ENCODE peak calls at places on chromosomes 6 and 20, in seven cellular contexts. D is uterus, I is left lung, W is stomach, Z is GM23248, B is cardiac muscle cell, U is mammary epithelial cell. M is an unnamed sample. For H3K9me3 and H3K4me1, the result is how much of the 10 kb centered on the place peaks cover.

GRCh38 chr20:58366016-58366415 is 23.0 kb upstream of the VAPB start:
- DNase-seq in Z (no peak), D (no peak), U (no peak), I (no peak), B (no peak), W (no peak), M (no peak)

GRCh38 chr6:53770690-53771320 is 24.0 kb upstream of the LRRC1 start:
- DNase-seq in I (no peak), U (peak), D (no peak), W (no peak), Z (peak), B (peak), M (no peak)

GRCh38 chr6:82576284-82576683 is 212.7 kb downstream of the TPBG start:
- DNase-seq in D (no peak), U (no peak), W (no peak), B (no peak), Z (no peak), I (no peak), M (no peak)

GRCh38 chr6:7535498-7535897 is 6.0 kb upstream of the DSP start:
- DNase-seq in B (no peak), Z (peak), D (no peak), W (no peak), U (peak), I (no peak), M (no peak)

GRCh38 chr6:113065606-113066005 is 718.5 kb downstream of the RFPL4B start:
- DNase-seq in B (peak), D (no peak), I (no peak), Z (peak), W (no peak), U (no peak), M (no peak)

GRCh38 chr6:30687659-30688431 is 1.4 kb upstream of the PPP1R18 start:
- DNase-seq in U (no peak), Z (peak), I (no peak), D (peak), W (no peak), B (peak), M (no peak)

GRCh38 chr6:143742070-143742954 is 64.5 kb downstream of the PHACTR2 start:
- DNase-seq in W (no peak), Z (peak), D (no peak), I (no peak), B (no peak), U (peak), M (no peak)

GRCh38 chr6:16019462-16019861 is 109.4 kb upstream of the MYLIP start:
- DNase-seq in I (no peak), Z (no peak), W (no peak), U (no peak), D (no peak), B (no peak), M (no peak)

GRCh38 chr6:132259070-132259469 is 142.2 kb downstream of the MOXD1 start:
- DNase-seq in Z (peak), W (no peak), D (no peak), B (peak), I (no peak), U (peak), M (no peak)

GRCh38 chr6:364609-365540 is 26.7 kb upstream of the IRF4 start:
- DNase-seq in U (no peak), W (no peak), I (peak), Z (no peak), B (no peak), D (no peak), M (no peak)

GRCh38 chr6:366389-366788 is 25.2 kb upstream of the IRF4 start:
- DNase-seq in B (no peak), U (no peak), Z (no peak), I (no peak), D (no peak), W (no peak), M (no peak)

GRCh38 chr6:366972-367794 is 24.4 kb upstream of the IRF4 start:
- DNase-seq in B (no peak), Z (no peak), D (no peak), U (no peak), W (no peak), I (peak), M (no peak)

GRCh38 chr6:363909-364308 is 27.6 kb upstream of the IRF4 start:
- DNase-seq in U (no peak), D (no peak), B (no peak), I (peak), Z (no peak), W (no peak), M (no peak)

DNA sequence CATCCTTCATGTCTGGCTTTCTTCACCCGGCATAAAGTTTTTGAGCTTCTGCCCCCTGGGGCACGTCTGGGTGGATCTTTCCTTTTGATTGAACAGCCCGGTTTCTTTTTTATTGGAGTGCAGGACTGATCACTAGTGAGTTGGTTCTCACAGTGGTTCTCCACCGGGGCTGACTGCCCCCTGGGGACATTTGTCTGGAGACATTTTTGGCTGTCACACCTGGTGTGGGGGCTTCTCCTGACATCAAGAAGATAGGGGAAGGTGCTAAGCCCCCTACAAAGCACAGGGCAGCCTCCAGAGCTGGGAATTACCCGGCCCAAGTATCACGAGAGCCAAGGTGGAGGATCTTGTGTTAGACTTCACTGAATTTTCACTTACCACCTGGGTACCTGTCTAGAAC is 25.7 kb upstream of the IRF4 start:
- DNase-seq in W (no peak), Z (no peak), B (no peak), U (no peak), D (no peak), I (peak), M (no peak)
- H3K9me3 ChIP-seq in W (under half), Z (under half), B (under half), U (under half), D (under half), I (under half), M (under half)

GRCh38 chr6:116408476-116408875 is 37.7 kb downstream of the DSE start:
- DNase-seq in U (no peak), D (no peak), B (no peak), I (no peak), W (no peak), Z (no peak), M (no peak)

GRCh38 chr6:116404706-116405105 is 34.0 kb downstream of the DSE start:
- DNase-seq in U (no peak), Z (peak), B (peak), D (no peak), W (no peak), I (no peak), M (no peak)

GRCh38 chr6:116405147-116405546 is 34.4 kb downstream of the DSE start:
- DNase-seq in U (no peak), D (peak), Z (peak), I (no peak), W (no peak), B (no peak), M (no peak)

GRCh38 chr6:116405663-116406329 is 35.0 kb downstream of the DSE start:
- DNase-seq in B (peak), I (no peak), U (no peak), W (no peak), Z (peak), D (no peak), M (no peak)

DNA sequence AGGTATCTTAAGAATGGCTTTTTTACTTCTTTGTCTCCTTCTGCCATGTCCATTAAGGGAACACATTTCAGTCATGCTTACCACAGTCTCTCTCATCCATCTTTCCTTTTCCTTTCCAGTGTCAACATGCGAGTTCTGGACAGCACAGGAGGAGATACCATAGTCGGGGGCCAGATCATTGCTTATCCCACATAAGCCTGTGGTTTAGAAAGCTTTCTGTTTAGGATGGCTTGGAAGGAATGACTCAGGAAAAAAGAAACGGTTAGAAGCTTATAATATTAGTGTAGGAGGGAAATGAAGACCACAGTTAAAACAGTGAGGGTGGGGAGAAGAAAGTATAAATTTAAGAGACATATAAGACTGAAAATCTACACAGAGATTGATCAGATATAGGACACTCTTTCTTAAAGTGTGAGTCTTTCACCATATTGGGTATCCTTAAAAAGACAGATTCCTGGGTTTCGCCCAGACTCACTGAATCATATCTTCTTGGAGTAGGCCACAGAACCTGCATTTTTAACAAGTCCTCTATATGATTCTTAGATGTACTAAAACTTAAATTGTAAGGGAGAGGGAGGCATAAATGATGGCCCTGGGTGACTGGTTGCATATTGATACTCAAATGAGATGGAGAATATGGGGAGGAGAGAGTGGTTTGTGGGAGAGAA is 36.1 kb downstream of the DSE start:
- DNase-seq in W (no peak), D (no peak), U (no peak), B (peak), Z (peak), I (no peak), M (no peak)
- H3K4me1 ChIP-seq in W (under half), D (under half), U (under half), B (under half), Z (half or more), I (under half), M (under half)

GRCh38 chr6:168044521-168045130 is 34.4 kb downstream of the FRMD1 start:
- DNase-seq in U (no peak), D (no peak), I (no peak), W (no peak), B (no peak), Z (no peak), M (no peak)
- H3K9me3 ChIP-seq in U (under half), D (under half), I (under half), W (under half), B (under half), Z (under half), M (under half)

GRCh38 chr20:5272268-5272667 is 44.5 kb downstream of the PROKR2 start:
- DNase-seq in W (no peak), I (no peak), U (no peak), D (no peak), B (no peak), Z (no peak), M (no peak)
- H3K4me1 ChIP-seq in W (under half), I (under half), U (under half), D (under half), B (under half), Z (under half), M (under half)

GRCh38 chr20:16369441-16369840 is 203.8 kb downstream of the KIF16B start:
- DNase-seq in B (no peak), I (no peak), W (no peak), D (no peak), Z (no peak), U (no peak), M (no peak)
- H3K9me3 ChIP-seq in B (under half), I (under half), W (under half), D (under half), Z (under half), U (under half), M (under half)

DNA sequence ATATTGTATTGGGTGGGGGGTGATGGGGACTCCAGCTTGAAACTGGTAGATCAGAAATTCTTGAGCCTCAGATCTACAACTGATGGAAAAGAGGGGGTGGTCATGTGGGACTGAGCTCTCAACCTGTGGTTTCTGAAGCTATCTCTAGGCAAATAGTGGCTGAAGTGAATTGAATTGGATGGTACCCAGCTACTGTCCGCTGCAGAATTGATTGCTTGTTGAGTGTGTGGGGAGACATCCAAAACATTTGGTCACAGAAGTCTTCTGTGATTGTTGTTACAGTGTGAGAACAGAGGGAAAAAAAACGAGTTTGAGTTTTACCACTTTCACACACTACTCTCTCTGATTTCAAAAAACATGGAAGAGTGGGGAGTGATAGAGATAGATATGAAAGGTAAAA is 14.8 kb downstream of the CDS2 start:
- DNase-seq in Z (no peak), W (no peak), I (no peak), B (no peak), D (no peak), U (no peak), M (no peak)
- H3K4me1 ChIP-seq in Z (under half), W (half or more), I (under half), B (under half), D (under half), U (under half), M (under half)

GRCh38 chr20:63384336-63384735 is 23.2 kb upstream of the CHRNA4 start:
- DNase-seq in Z (no peak), B (no peak), D (no peak), I (peak), W (no peak), U (no peak), M (no peak)

GRCh38 chr20:63387917-63388316 is 26.8 kb upstream of the CHRNA4 start:
- DNase-seq in B (no peak), D (no peak), U (no peak), I (peak), W (no peak), Z (no peak), M (no peak)

GRCh38 chr20:63387393-63387792 is 26.2 kb upstream of the CHRNA4 start:
- DNase-seq in B (no peak), I (peak), Z (no peak), D (no peak), W (no peak), U (no peak), M (no peak)

GRCh38 chr20:63385819-63386218 is 24.7 kb upstream of the CHRNA4 start:
- DNase-seq in I (no peak), W (no peak), B (no peak), U (no peak), D (no peak), Z (no peak), M (no peak)

GRCh38 chr20:63386491-63386890 is 25.3 kb upstream of the CHRNA4 start:
- DNase-seq in I (peak), Z (no peak), D (no peak), B (no peak), U (no peak), W (no peak), M (no peak)
- H3K9me3 ChIP-seq in I (under half), Z (under half), D (under half), B (under half), U (under half), W (under half), M (under half)

GRCh38 chr6:34598725-34599124 is 42.6 kb upstream of the SPDEF start:
- DNase-seq in B (no peak), Z (no peak), U (no peak), D (no peak), I (no peak), W (no peak), M (no peak)
- H3K4me1 ChIP-seq in B (under half), Z (under half), U (under half), D (under half), I (under half), W (half or more), M (under half)